ENCODE peak calls at places on chromosome 17, in five cellular contexts. One of them, this sample, is unnamed.

GRCh38 chr17:66431080-66431795 is 128.8 kb downstream of the PRKCA start:
- DNase-seq in SW 1271: no peak
- DNase-seq in left colon: no peak
- DNase-seq in NCI-H2029: no peak
- DNase-seq in non-pigmented ciliary epithelial cell: no peak
- DNase-seq in this sample: no peak

GRCh38 chr17:58210922-58211321 is 8.1 kb downstream of the MKS1 start:
- DNase-seq in SW 1271: no peak
- DNase-seq in NCI-H2029: no peak
- DNase-seq in non-pigmented ciliary epithelial cell: no peak
- DNase-seq in left colon: no peak
- DNase-seq in this sample: no peak

GRCh38 chr17:75430159-75430748 is 24.8 kb upstream of the GRB2 start:
- DNase-seq in SW 1271: no peak
- DNase-seq in non-pigmented ciliary epithelial cell: peak; percentile 60
- DNase-seq in NCI-H2029: no peak
- DNase-seq in left colon: no peak
- DNase-seq in this sample: no peak

GRCh38 chr17:29158515-29159275 is 21.5 kb downstream of the MYO18A start:
- DNase-seq in non-pigmented ciliary epithelial cell: no peak
- DNase-seq in NCI-H2029: no peak
- DNase-seq in SW 1271: no peak
- DNase-seq in left colon: no peak
- DNase-seq in this sample: no peak

GRCh38 chr17:42180922-42181850 is at the start of gene KCNH4:
- DNase-seq in non-pigmented ciliary epithelial cell: no peak
- DNase-seq in NCI-H2029: peak; percentile 77
- DNase-seq in SW 1271: no peak
- DNase-seq in left colon: peak; percentile 70
- DNase-seq in this sample: peak; percentile 84

GRCh38 chr17:45782889-45783592 is 1.1 kb upstream of the CRHR1 start:
- DNase-seq in non-pigmented ciliary epithelial cell: no peak
- DNase-seq in SW 1271: no peak
- DNase-seq in left colon: no peak
- DNase-seq in NCI-H2029: no peak
- DNase-seq in this sample: peak; percentile 28

GRCh38 chr17:35373984-35374765 is 754 bp upstream of the SLFN11 start:
- DNase-seq in SW 1271: no peak
- DNase-seq in NCI-H2029: no peak
- DNase-seq in left colon: peak; percentile 52
- DNase-seq in non-pigmented ciliary epithelial cell: no peak
- DNase-seq in this sample: no peak

GRCh38 chr17:48989100-48989499 is 8.1 kb upstream of the IGF2BP1 start:
- DNase-seq in left colon: no peak
- DNase-seq in NCI-H2029: no peak
- DNase-seq in SW 1271: no peak
- DNase-seq in non-pigmented ciliary epithelial cell: no peak
- DNase-seq in this sample: no peak

GRCh38 chr17:36105718-36106117 is 2.1 kb downstream of the CCL4 start:
- DNase-seq in left colon: no peak
- DNase-seq in non-pigmented ciliary epithelial cell: no peak
- DNase-seq in SW 1271: no peak
- DNase-seq in NCI-H2029: no peak
- DNase-seq in this sample: no peak

GRCh38 chr17:76446449-76447231 is 6.3 kb downstream of the UBE2O start:
- DNase-seq in left colon: no peak
- DNase-seq in non-pigmented ciliary epithelial cell: peak; percentile 57
- DNase-seq in SW 1271: peak; percentile 65
- DNase-seq in NCI-H2029: no peak
- DNase-seq in this sample: no peak

GRCh38 chr17:15122857-15123256 is 142.3 kb downstream of the PMP22 start:
- DNase-seq in NCI-H2029: no peak
- DNase-seq in non-pigmented ciliary epithelial cell: no peak
- DNase-seq in left colon: no peak
- DNase-seq in SW 1271: no peak
- DNase-seq in this sample: no peak

GRCh38 chr17:58338907-58339774 is 10.5 kb upstream of the TSPOAP1 start:
- DNase-seq in SW 1271: no peak
- DNase-seq in non-pigmented ciliary epithelial cell: peak; percentile 45
- DNase-seq in left colon: peak; percentile 70
- DNase-seq in NCI-H2029: no peak
- DNase-seq in this sample: peak; percentile 64

GRCh38 chr17:45705123-45706009 is 78.8 kb upstream of the CRHR1 start:
- DNase-seq in SW 1271: peak; percentile 14
- DNase-seq in non-pigmented ciliary epithelial cell: peak; percentile 8
- DNase-seq in left colon: no peak
- DNase-seq in NCI-H2029: no peak
- DNase-seq in this sample: no peak

GRCh38 chr17:3924421-3925350 is 8.4 kb upstream of the P2RX1 start:
- DNase-seq in left colon: no peak
- DNase-seq in SW 1271: no peak
- DNase-seq in non-pigmented ciliary epithelial cell: no peak
- DNase-seq in NCI-H2029: no peak
- DNase-seq in this sample: no peak

GRCh38 chr17:2051388-2052237 is 3.3 kb upstream of the HIC1 start:
- DNase-seq in non-pigmented ciliary epithelial cell: no peak
- DNase-seq in NCI-H2029: no peak
- DNase-seq in SW 1271: no peak
- DNase-seq in left colon: no peak
- DNase-seq in this sample: no peak

GRCh38 chr17:43881176-43881575 is 26.2 kb downstream of the MPP2 start:
- DNase-seq in left colon: no peak
- DNase-seq in NCI-H2029: no peak
- DNase-seq in SW 1271: no peak
- DNase-seq in non-pigmented ciliary epithelial cell: no peak
- DNase-seq in this sample: no peak

GRCh38 chr17:57115377-57115776 is 30.3 kb downstream of the AKAP1 start:
- DNase-seq in NCI-H2029: no peak
- DNase-seq in left colon: no peak
- DNase-seq in non-pigmented ciliary epithelial cell: no peak
- DNase-seq in SW 1271: no peak
- DNase-seq in this sample: no peak

GRCh38 chr17:81251943-81252301 is 12.8 kb downstream of the NDUFAF8 start:
- DNase-seq in non-pigmented ciliary epithelial cell: no peak
- DNase-seq in left colon: no peak
- DNase-seq in SW 1271: no peak
- DNase-seq in NCI-H2029: no peak
- DNase-seq in this sample: peak; percentile 33

GRCh38 chr17:47703191-47703591 is 9.2 kb downstream of the TBKBP1 start:
- DNase-seq in SW 1271: no peak
- DNase-seq in NCI-H2029: no peak
- DNase-seq in non-pigmented ciliary epithelial cell: no peak
- DNase-seq in left colon: no peak
- DNase-seq in this sample: no peak

GRCh38 chr17:69724236-69724635 is 309.7 kb downstream of the MAP2K6 start:
- DNase-seq in NCI-H2029: no peak
- DNase-seq in left colon: no peak
- DNase-seq in non-pigmented ciliary epithelial cell: no peak
- DNase-seq in SW 1271: no peak
- DNase-seq in this sample: no peak

GRCh38 chr17:28533091-28533670 is 19.2 kb downstream of the UNC119 start:
- DNase-seq in SW 1271: no peak
- DNase-seq in NCI-H2029: no peak
- DNase-seq in non-pigmented ciliary epithelial cell: no peak
- DNase-seq in left colon: no peak
- DNase-seq in this sample: no peak

GRCh38 chr17:78376161-78376560 is 2.3 kb upstream of the PGS1 start:
- DNase-seq in SW 1271: no peak
- DNase-seq in non-pigmented ciliary epithelial cell: no peak
- DNase-seq in NCI-H2029: no peak
- DNase-seq in left colon: no peak
- DNase-seq in this sample: no peak

GRCh38 chr17:35432176-35433074 is at the start of gene SLFN12:
- DNase-seq in NCI-H2029: no peak
- DNase-seq in left colon: peak; percentile 73
- DNase-seq in SW 1271: peak; percentile 86
- DNase-seq in non-pigmented ciliary epithelial cell: peak; percentile 87
- DNase-seq in this sample: no peak

GRCh38 chr17:47736501-47737211 is 3.6 kb downstream of the TBX21 start:
- DNase-seq in left colon: no peak
- DNase-seq in SW 1271: no peak
- DNase-seq in NCI-H2029: no peak
- DNase-seq in non-pigmented ciliary epithelial cell: no peak
- DNase-seq in this sample: no peak

GRCh38 chr17:76940738-76941350 is 72.6 kb downstream of the MGAT5B start:
- DNase-seq in left colon: no peak
- DNase-seq in SW 1271: no peak
- DNase-seq in non-pigmented ciliary epithelial cell: no peak
- DNase-seq in NCI-H2029: no peak
- DNase-seq in this sample: no peak

GRCh38 chr17:17784599-17785264 is 52.1 kb downstream of the SREBF1 start:
- DNase-seq in NCI-H2029: no peak
- DNase-seq in SW 1271: no peak
- DNase-seq in left colon: no peak
- DNase-seq in non-pigmented ciliary epithelial cell: no peak
- DNase-seq in this sample: peak; percentile 12

GRCh38 chr17:27872776-27873175 is 20.4 kb downstream of the LYRM9 start:
- DNase-seq in non-pigmented ciliary epithelial cell: no peak
- DNase-seq in left colon: no peak
- DNase-seq in SW 1271: no peak
- DNase-seq in NCI-H2029: no peak
- DNase-seq in this sample: no peak

GRCh38 chr17:70060415-70060814 is 14.6 kb upstream of the KCNJ16 start:
- DNase-seq in NCI-H2029: no peak
- DNase-seq in left colon: no peak
- DNase-seq in SW 1271: no peak
- DNase-seq in non-pigmented ciliary epithelial cell: no peak
- DNase-seq in this sample: no peak

GRCh38 chr17:3972281-3972731 is 8.1 kb upstream of the ATP2A3 start:
- DNase-seq in SW 1271: no peak
- DNase-seq in NCI-H2029: no peak
- DNase-seq in non-pigmented ciliary epithelial cell: no peak
- DNase-seq in left colon: no peak
- DNase-seq in this sample: no peak

GRCh38 chr17:79092567-79092966 is 17.9 kb downstream of the ENGASE start:
- DNase-seq in non-pigmented ciliary epithelial cell: no peak
- DNase-seq in SW 1271: no peak
- DNase-seq in NCI-H2029: no peak
- DNase-seq in left colon: no peak
- DNase-seq in this sample: no peak

GRCh38 chr17:80832266-80832676 is 159.4 kb upstream of the CHMP6 start:
- DNase-seq in SW 1271: peak; percentile 20
- DNase-seq in left colon: peak; percentile 60
- DNase-seq in non-pigmented ciliary epithelial cell: no peak
- DNase-seq in NCI-H2029: no peak
- DNase-seq in this sample: peak; percentile 65

GRCh38 chr17:14748036-14748715 is 447.3 kb downstream of the HS3ST3B1 start:
- DNase-seq in non-pigmented ciliary epithelial cell: no peak
- DNase-seq in SW 1271: no peak
- DNase-seq in NCI-H2029: no peak
- DNase-seq in left colon: no peak
- DNase-seq in this sample: no peak